ENCODE peak calls at places on chromosomes 7 and 10, in five cellular contexts. M, K, F, D and I are unnamed samples.
A peak's percentile ranks its signal among the peaks of the same experiment; 100 is the strongest.

GRCh38 chr10:98450618-98451017 is 3.9 kb upstream of the HPS1 start:
- DNase-seq in M (no peak), K (no peak), F (no peak), D (no peak), I (no peak)

GRCh38 chr10:24575462-24576002 is 148.2 kb downstream of the ARHGAP21 start:
- DNase-seq in M (no peak), K (no peak), F (no peak), D (no peak), I (no peak)

GRCh38 chr7:69598081-69598486 is at the start of gene AUTS2:
- DNase-seq in M (peak; percentile 80), K (peak; percentile 75), F (peak; percentile 92), D (peak; percentile 94), I (peak; percentile 64)

GRCh38 chr7:11026452-11027359 is 53.0 kb downstream of the PHF14 start:
- DNase-seq in M (no peak), K (no peak), F (no peak), D (peak; percentile 40), I (no peak)

GRCh38 chr10:110488124-110488681 is 9.5 kb upstream of the DUSP5 start:
- DNase-seq in M (no peak), K (peak; percentile 60), F (no peak), D (no peak), I (no peak)

GRCh38 chr7:102993532-102994029 is 80.8 kb downstream of the LRRC17 start:
- DNase-seq in M (no peak), K (peak; percentile 58), F (no peak), D (no peak), I (no peak)

GRCh38 chr10:86592413-86592812 is 61.9 kb upstream of the OPN4 start:
- DNase-seq in M (no peak), K (no peak), F (peak; percentile 39), D (no peak), I (no peak)

GRCh38 chr7:111339006-111339405 is 223.3 kb downstream of the IMMP2L start:
- DNase-seq in M (no peak), K (no peak), F (no peak), D (peak; percentile 11), I (no peak)

GRCh38 chr7:71682181-71682580 is 550.2 kb downstream of the GALNT17 start:
- DNase-seq in M (no peak), K (no peak), F (no peak), D (no peak), I (no peak)

GRCh38 chr10:63452524-63452923 is 13.3 kb downstream of the JMJD1C start:
- DNase-seq in M (no peak), K (no peak), F (no peak), D (no peak), I (no peak)

GRCh38 chr7:17062433-17063383 is 180.9 kb upstream of the AGR3 start:
- DNase-seq in M (no peak), K (no peak), F (no peak), D (no peak), I (no peak)

GRCh38 chr10:87066178-87066577 is 28.5 kb downstream of the GLUD1 start:
- DNase-seq in M (no peak), K (no peak), F (no peak), D (no peak), I (no peak)

GRCh38 chr10:13115832-13116793 is 16.1 kb downstream of the OPTN start:
- DNase-seq in M (no peak), K (no peak), F (no peak), D (no peak), I (no peak)

GRCh38 chr7:57789130-57789529 is 339.2 kb downstream of the ZNF716 start:
- DNase-seq in M (no peak), K (no peak), F (no peak), D (no peak), I (no peak)

GRCh38 chr7:33677556-33677955 is 227.8 kb upstream of the BMPER start:
- DNase-seq in M (no peak), K (no peak), F (no peak), D (no peak), I (no peak)

GRCh38 chr7:32500922-32501341 is 5.6 kb downstream of the AVL9 start:
- DNase-seq in M (no peak), K (peak; percentile 64), F (no peak), D (no peak), I (no peak)

GRCh38 chr7:107180378-107180777 is 11.6 kb downstream of the HBP1 start:
- DNase-seq in M (no peak), K (peak; percentile 93), F (no peak), D (peak; percentile 25), I (peak; percentile 51)

GRCh38 chr10:33015798-33016547 is 57.9 kb upstream of the ITGB1 start:
- DNase-seq in M (no peak), K (peak; percentile 65), F (no peak), D (no peak), I (no peak)

GRCh38 chr10:48246501-48246900 is 28.0 kb downstream of the FRMPD2 start:
- DNase-seq in M (no peak), K (no peak), F (no peak), D (no peak), I (no peak)

GRCh38 chr7:28682811-28683210 is 270.5 kb downstream of the CREB5 start:
- DNase-seq in M (no peak), K (no peak), F (no peak), D (no peak), I (no peak)

GRCh38 chr7:5143935-5144903 is 45.8 kb upstream of the WIPI2 start:
- DNase-seq in M (no peak), K (no peak), F (peak; percentile 41), D (peak; percentile 15), I (no peak)

GRCh38 chr7:106891545-106892410 is 26.7 kb downstream of the PIK3CG start:
- DNase-seq in M (no peak), K (no peak), F (peak; percentile 56), D (no peak), I (no peak)

GRCh38 chr7:155763721-155764431 is 48.4 kb downstream of the SHH start:
- DNase-seq in M (no peak), K (peak; percentile 54), F (no peak), D (no peak), I (no peak)

GRCh38 chr10:83617692-83618325 is 521.5 kb upstream of the GHITM start:
- DNase-seq in M (no peak), K (no peak), F (no peak), D (no peak), I (no peak)

GRCh38 chr7:48180981-48181380 is 9.7 kb downstream of the ABCA13 start:
- DNase-seq in M (no peak), K (no peak), F (no peak), D (no peak), I (no peak)

GRCh38 chr7:152664636-152665035 is 11.3 kb downstream of the XRCC2 start:
- DNase-seq in M (no peak), K (no peak), F (no peak), D (no peak), I (no peak)

GRCh38 chr10:98340261-98340675 is 72.3 kb upstream of the LOXL4 start:
- DNase-seq in M (no peak), K (no peak), F (no peak), D (no peak), I (no peak)

GRCh38 chr7:43639858-43640491 is 57.1 kb downstream of the STK17A start:
- DNase-seq in M (no peak), K (peak; percentile 61), F (no peak), D (no peak), I (peak; percentile 94)

GRCh38 chr10:31929986-31930675 is 1.5 kb upstream of the ARHGAP12 start:
- DNase-seq in M (no peak), K (no peak), F (no peak), D (no peak), I (no peak)

GRCh38 chr10:11654659-11655058 is 43.2 kb upstream of the USP6NL start:
- DNase-seq in M (no peak), K (no peak), F (no peak), D (no peak), I (no peak)

GRCh38 chr7:100489824-100490223 is 6.1 kb downstream of the NYAP1 start:
- DNase-seq in M (no peak), K (peak; percentile 80), F (peak; percentile 98), D (peak; percentile 99), I (peak; percentile 77)

GRCh38 chr7:32104766-32105165 is 34.6 kb upstream of the PDE1C start:
- DNase-seq in M (no peak), K (no peak), F (no peak), D (no peak), I (no peak)

DNA sequence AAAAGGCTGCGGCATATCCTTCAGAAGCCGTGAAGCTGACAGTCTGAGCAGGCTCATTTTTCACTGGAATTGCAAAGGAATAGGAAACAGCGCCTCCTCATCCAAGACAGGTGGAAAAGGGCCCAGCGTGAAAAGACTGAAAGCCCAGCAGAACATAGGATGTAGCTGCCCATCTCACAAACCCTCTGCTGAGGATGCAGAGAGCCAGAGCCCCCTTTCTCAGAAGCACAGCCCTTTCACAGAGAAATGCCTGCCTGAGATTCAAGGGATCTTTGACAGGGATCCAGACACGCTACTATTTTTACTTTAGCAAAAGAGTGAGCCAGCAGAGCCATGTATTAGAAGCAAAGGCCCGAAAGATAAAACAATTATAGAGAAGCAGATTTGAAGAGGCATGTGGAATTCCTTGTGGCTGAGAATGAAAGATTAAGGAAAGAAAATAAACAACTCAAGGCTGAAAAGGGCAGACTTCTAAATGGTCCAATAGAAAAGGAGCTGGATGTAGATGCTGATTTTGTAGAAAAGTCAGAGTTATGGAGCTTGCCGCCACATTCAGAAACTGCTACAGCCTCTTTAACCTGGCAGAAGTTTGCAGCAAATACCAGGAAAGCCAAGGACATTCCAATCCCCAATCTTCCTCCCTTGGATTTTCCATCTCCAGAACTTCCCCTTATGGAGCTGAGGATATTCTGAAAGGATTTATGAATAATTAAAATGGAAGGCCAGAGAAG is 36.9 kb downstream of the GDI2 start:
- DNase-seq in M (no peak), K (no peak), F (peak; percentile 70), D (no peak), I (no peak)
- H3K4me3 ChIP-seq in M (no peak overlapping the region), K (no peak overlapping the region), F (no peak overlapping the region), D (no peak overlapping the region), I (no peak overlapping the region)

GRCh38 chr7:19106308-19107141 is 10.9 kb downstream of the TWIST1 start:
- DNase-seq in M (no peak), K (no peak), F (peak; percentile 68), D (peak; percentile 64), I (no peak)

GRCh38 chr7:19107392-19108147 is 9.9 kb downstream of the TWIST1 start:
- DNase-seq in M (no peak), K (no peak), F (peak; percentile 73), D (peak; percentile 61), I (no peak)

GRCh38 chr7:19105546-19105945 is 11.9 kb downstream of the TWIST1 start:
- DNase-seq in M (no peak), K (no peak), F (no peak), D (no peak), I (no peak)

GRCh38 chr7:19108985-19109946 is 8.2 kb downstream of the TWIST1 start:
- DNase-seq in M (no peak), K (no peak), F (no peak), D (no peak), I (no peak)

DNA sequence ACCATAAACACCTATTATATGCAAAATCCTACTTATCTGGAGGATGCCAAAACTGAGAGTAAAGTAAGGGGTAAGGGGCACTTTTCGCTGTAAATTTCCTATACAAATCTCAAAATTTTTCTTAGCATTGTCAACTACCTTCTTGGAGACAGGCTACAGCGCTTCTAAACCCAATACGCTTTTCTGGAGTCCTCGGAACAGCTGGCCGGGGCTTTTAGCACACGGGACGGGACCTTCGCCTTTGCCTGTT is 10.4 kb downstream of the TWIST1 start:
- DNase-seq in M (no peak), K (no peak), F (no peak), D (no peak), I (no peak)
- H3K4me3 ChIP-seq in M (peak overlapping the region; percentile 44), K (peak overlapping the region; percentile 54), F (peak overlapping the region; percentile 56), D (peak overlapping the region; percentile 79), I (no peak overlapping the region)

GRCh38 chr7:617614-618538 is 98.2 kb upstream of the PDGFA start:
- DNase-seq in M (no peak), K (no peak), F (no peak), D (no peak), I (no peak)
- H3K4me3 ChIP-seq in M (peak overlapping the region; percentile 15), K (no peak overlapping the region), F (no peak overlapping the region), D (no peak overlapping the region), I (no peak overlapping the region)

GRCh38 chr10:35770817-35771355 is 128.8 kb upstream of the FZD8 start:
- DNase-seq in M (no peak), K (no peak), F (peak; percentile 47), D (no peak), I (no peak)
- H3K4me3 ChIP-seq in M (no peak overlapping the region), K (no peak overlapping the region), F (no peak overlapping the region), D (no peak overlapping the region), I (no peak overlapping the region)